ENCODE peak calls at places on chromosomes 11 and 22, in four cellular contexts. I is GM13977; N is activated CD8-positive, alpha-beta memory T cell treated with anti-CD3 and anti-CD28 coated beads for 1 hour; M is GOT3. R is an unnamed sample.

GRCh38 chr11:66727282-66727882 is 1.6 kb downstream of the SPTBN2 start:
- DNase-seq in I (no peak), N (no peak), M (no peak), R (no peak)

GRCh38 chr22:41833369-41834004 is 582 bp downstream of the SREBF2 start:
- DNase-seq in I (peak; percentile 61), N (peak; percentile 22), M (no peak), R (no peak)

GRCh38 chr11:80773919-80774318 is 1333.1 kb upstream of the TENM4 start:
- DNase-seq in I (no peak), N (no peak), M (no peak), R (no peak)

GRCh38 chr11:28606930-28607329 is 498.7 kb downstream of the METTL15 start:
- DNase-seq in I (no peak), N (no peak), M (no peak), R (peak; percentile 61)

GRCh38 chr11:34655335-34656008 is 34.6 kb downstream of the EHF start:
- DNase-seq in I (no peak), N (no peak), M (no peak), R (no peak)

GRCh38 chr11:27008811-27009535 is 15.1 kb downstream of the FIBIN start:
- DNase-seq in I (no peak), N (no peak), M (no peak), R (no peak)

GRCh38 chr22:45889093-45889538 is 87.8 kb downstream of the WNT7B start:
- DNase-seq in I (no peak), N (no peak), M (no peak), R (no peak)

GRCh38 chr11:2250485-2250884 is 19.9 kb downstream of the ASCL2 start:
- DNase-seq in I (no peak), N (no peak), M (no peak), R (peak; percentile 51)

GRCh38 chr11:114412946-114413345 is 12.5 kb downstream of the RBM7 start:
- DNase-seq in I (no peak), N (no peak), M (no peak), R (no peak)

GRCh38 chr11:57275582-57275981 is 38.5 kb upstream of the APLNR start:
- DNase-seq in I (no peak), N (no peak), M (no peak), R (no peak)

GRCh38 chr22:39309364-39309861 is 10.0 kb downstream of the RPL3 start:
- DNase-seq in I (no peak), N (no peak), M (no peak), R (peak; percentile 81)

GRCh38 chr22:47587361-47587760 is 824.9 kb downstream of the TBC1D22A start:
- DNase-seq in I (no peak), N (no peak), M (no peak), R (no peak)

GRCh38 chr11:70489276-70489675 is 90.9 kb downstream of the CTTN start:
- DNase-seq in I (no peak), N (no peak), M (no peak), R (no peak)

GRCh38 chr22:33640900-33641299 is 279.4 kb downstream of the LARGE1 start:
- DNase-seq in I (no peak), N (no peak), M (no peak), R (no peak)

GRCh38 chr11:44607324-44607962 is 42.0 kb downstream of the CD82 start:
- DNase-seq in I (no peak), N (no peak), M (no peak), R (no peak)

GRCh38 chr22:39567135-39567946 is 3.2 kb upstream of the CACNA1I start:
- DNase-seq in I (no peak), N (no peak), M (no peak), R (no peak)

GRCh38 chr22:31329453-31330215 is 16.5 kb downstream of the PATZ1 start:
- DNase-seq in I (no peak), N (no peak), M (no peak), R (no peak)

GRCh38 chr11:11983427-11983826 is 25.0 kb downstream of the DKK3 start:
- DNase-seq in I (no peak), N (no peak), M (no peak), R (no peak)

GRCh38 chr11:44568706-44569473 is 3.4 kb downstream of the CD82 start:
- DNase-seq in I (peak; percentile 74), N (peak; percentile 75), M (peak; percentile 57), R (peak; percentile 96)

GRCh38 chr11:119338318-119338890 is 2.3 kb downstream of the C1QTNF5 start:
- DNase-seq in I (peak; percentile 89), N (peak; percentile 51), M (no peak), R (peak; percentile 91)

GRCh38 chr11:122150484-122151124 is 34.6 kb upstream of the BLID start:
- DNase-seq in I (no peak), N (no peak), M (no peak), R (no peak)

GRCh38 chr22:46884365-46884764 is 121.9 kb downstream of the TBC1D22A start:
- DNase-seq in I (no peak), N (no peak), M (no peak), R (no peak)

GRCh38 chr11:124746621-124747243 is 5.3 kb downstream of the VSIG2 start:
- DNase-seq in I (peak; percentile 95), N (peak; percentile 70), M (no peak), R (peak; percentile 97)

GRCh38 chr11:75445315-75445953 is 12.4 kb upstream of the KLHL35 start:
- DNase-seq in I (peak; percentile 85), N (peak; percentile 68), M (no peak), R (peak; percentile 82)

GRCh38 chr11:61963016-61963281 is 4.5 kb downstream of the FTH1 start:
- DNase-seq in I (no peak), N (no peak), M (no peak), R (peak; percentile 78)